ENCODE peak calls at places on chromosomes 11 and 22, in seven cellular contexts. R is activated CD4-positive, CD25-positive, alpha-beta regulatory T cell; S is iPS-NIHi11; E is stimulated activated naive CD8-positive, alpha-beta T cell treated with anti-CD3 and anti-CD28 coated beads, Interleukin-15, amount 100 ng/mL, for 72 hours; J is M059J; I is C1 segment of cervical spinal cord; D is prostate gland. K is an unnamed sample.

GRCh38 chr11:69463181-69463891 is 18.1 kb upstream of the LINC01488 start:
- DNase-seq in S (no peak), I (no peak), E (no peak), D (no peak), R (no peak), J (peak; percentile 63), K (no peak)

GRCh38 chr11:88103337-88104206 is 71.7 kb downstream of the RAB38 start:
- DNase-seq in E (peak; percentile 32), J (peak; percentile 67), S (peak; percentile 77), I (no peak), R (no peak), D (no peak), K (no peak)

GRCh38 chr11:2534131-2534956 is 89.5 kb downstream of the KCNQ1 start:
- DNase-seq in J (peak; percentile 17), R (no peak), S (no peak), E (no peak), I (no peak), D (no peak), K (no peak)

GRCh38 chr22:49514211-49514610 is 313.5 kb downstream of the BRD1 start:
- DNase-seq in J (no peak), R (no peak), I (no peak), D (no peak), E (no peak), S (no peak), K (no peak)

GRCh38 chr11:64762916-64763803 is 3.4 kb upstream of the PYGM start:
- DNase-seq in I (peak; percentile 28), E (no peak), R (no peak), S (no peak), D (no peak), J (peak; percentile 91), K (no peak)

GRCh38 chr22:22803285-22803853 is 84.2 kb upstream of the IGLL5 start:
- DNase-seq in J (no peak), D (no peak), I (no peak), E (no peak), R (no peak), S (no peak), K (no peak)

GRCh38 chr11:84019576-84020194 is 733.5 kb upstream of the CCDC90B start:
- DNase-seq in R (no peak), J (peak; percentile 58), S (no peak), D (no peak), E (no peak), I (no peak), K (no peak)

GRCh38 chr11:73330569-73331093 is 22.6 kb downstream of the ARHGEF17 start:
- DNase-seq in S (peak; percentile 53), J (peak; percentile 45), I (no peak), D (no peak), E (no peak), R (no peak), K (no peak)

GRCh38 chr11:36361901-36362391 is 65.9 kb downstream of the PRR5L start:
- DNase-seq in I (no peak), E (no peak), S (peak; percentile 65), J (peak; percentile 91), D (no peak), R (no peak), K (no peak)

GRCh38 chr11:6022954-6023353 is 7.6 kb downstream of the OR56A1 start:
- DNase-seq in I (no peak), E (peak; percentile 10), J (peak; percentile 40), R (no peak), S (peak; percentile 43), D (peak; percentile 7), K (no peak)

GRCh38 chr22:39240841-39241631 is 3.7 kb downstream of the PDGFB start:
- DNase-seq in S (peak; percentile 33), R (no peak), J (peak; percentile 24), E (peak; percentile 33), D (peak; percentile 83), I (no peak), K (no peak)

GRCh38 chr11:134229131-134229790 is 4.8 kb downstream of the VPS26B start:
- DNase-seq in J (peak; percentile 15), R (no peak), E (no peak), S (no peak), I (no peak), D (no peak), K (no peak)

GRCh38 chr11:5705688-5706087 is 16.1 kb downstream of the TRIM22 start:
- DNase-seq in D (no peak), J (peak; percentile 26), S (no peak), I (no peak), E (no peak), R (no peak), K (no peak)

GRCh38 chr11:3058753-3059664 is 1.8 kb upstream of the CARS1 start:
- DNase-seq in J (peak; percentile 95), I (no peak), S (no peak), R (no peak), E (no peak), D (no peak), K (no peak)

GRCh38 chr11:6468712-6469495 is 4.8 kb downstream of the TRIM3 start:
- DNase-seq in D (peak; percentile 42), R (no peak), J (peak; percentile 18), S (peak; percentile 99), I (peak; percentile 80), E (no peak), K (peak; percentile 79)

GRCh38 chr11:62588966-62589637 is 2.2 kb downstream of the TUT1 start:
- DNase-seq in E (no peak), I (no peak), R (no peak), J (no peak), D (no peak), S (no peak), K (no peak)

GRCh38 chr11:65181569-65182257 is at the start of gene CAPN1:
- DNase-seq in D (peak; percentile 72), E (peak; percentile 48), R (peak; percentile 66), S (peak; percentile 80), J (peak; percentile 92), I (peak; percentile 42), K (peak; percentile 5)

GRCh38 chr11:124763156-124763947 is 1.3 kb upstream of the ESAM start:
- DNase-seq in J (peak; percentile 90), I (peak; percentile 22), E (peak; percentile 78), S (peak; percentile 66), D (peak; percentile 84), R (peak; percentile 76), K (no peak)

GRCh38 chr22:34645375-34645774 is 420.6 kb upstream of the ISX start:
- DNase-seq in R (no peak), D (no peak), I (no peak), S (peak; percentile 48), E (no peak), J (no peak), K (no peak)

GRCh38 chr11:19432370-19433163 is 191.8 kb upstream of the E2F8 start:
- DNase-seq in R (no peak), S (no peak), J (peak; percentile 93), I (no peak), E (no peak), D (no peak), K (no peak)

K was measured in NCI-H1436 treated with DMSO at 0.1 percent for 48 hours.